ENCODE peak calls at places on chromosomes 4 and X, in five cellular contexts. One of them, this sample, is unnamed.

GRCh38 chrX:38896724-38897298 is 95.6 kb downstream of the MID1IP1 start:
- DNase-seq in kidney tubule cell: no peak
- DNase-seq in GM12864: no peak
- DNase-seq in naive B cell: no peak
- DNase-seq in GM06990: no peak
- DNase-seq in this sample: no peak

GRCh38 chr4:15034071-15034764 is 31.9 kb downstream of the CPEB2 start:
- DNase-seq in GM12864: no peak
- DNase-seq in naive B cell: no peak
- DNase-seq in kidney tubule cell: peak
- DNase-seq in GM06990: no peak
- DNase-seq in this sample: no peak

GRCh38 chr4:177023951-177024350 is 231.2 kb upstream of the VEGFC start:
- DNase-seq in GM12864: no peak
- DNase-seq in kidney tubule cell: no peak
- DNase-seq in naive B cell: no peak
- DNase-seq in GM06990: no peak
- DNase-seq in this sample: no peak

GRCh38 chr4:42280327-42281095 is 116.8 kb upstream of the SHISA3 start:
- DNase-seq in GM12864: no peak
- DNase-seq in kidney tubule cell: peak
- DNase-seq in GM06990: no peak
- DNase-seq in naive B cell: peak
- DNase-seq in this sample: no peak

GRCh38 chrX:31506360-31506759 is 434.5 kb upstream of the FTHL17 start:
- DNase-seq in naive B cell: no peak
- DNase-seq in GM06990: no peak
- DNase-seq in kidney tubule cell: no peak
- DNase-seq in GM12864: no peak
- DNase-seq in this sample: no peak

GRCh38 chr4:107243141-107243779 is 207.1 kb upstream of the DKK2 start:
- DNase-seq in kidney tubule cell: no peak
- DNase-seq in GM12864: no peak
- DNase-seq in GM06990: no peak
- DNase-seq in naive B cell: no peak
- DNase-seq in this sample: no peak

GRCh38 chr4:165476214-165477098 is 97.6 kb downstream of the CPE start:
- DNase-seq in kidney tubule cell: peak
- DNase-seq in GM12864: no peak
- DNase-seq in naive B cell: no peak
- DNase-seq in GM06990: no peak
- DNase-seq in this sample: no peak

GRCh38 chrX:130738638-130739195 is 164.3 kb downstream of the ENOX2 start:
- DNase-seq in kidney tubule cell: no peak
- DNase-seq in GM06990: no peak
- DNase-seq in GM12864: no peak
- DNase-seq in naive B cell: no peak
- DNase-seq in this sample: no peak

GRCh38 chr4:43337707-43338106 is 445.2 kb downstream of the GRXCR1 start:
- DNase-seq in naive B cell: no peak
- DNase-seq in GM12864: no peak
- DNase-seq in GM06990: no peak
- DNase-seq in kidney tubule cell: peak
- DNase-seq in this sample: no peak

GRCh38 chrX:123846598-123847038 is 13.2 kb upstream of the XIAP start:
- DNase-seq in GM06990: no peak
- DNase-seq in naive B cell: no peak
- DNase-seq in GM12864: no peak
- DNase-seq in kidney tubule cell: peak
- DNase-seq in this sample: no peak

GRCh38 chr4:150385606-150386005 is 196.3 kb upstream of the MAB21L2 start:
- DNase-seq in kidney tubule cell: peak
- DNase-seq in GM06990: no peak
- DNase-seq in GM12864: no peak
- DNase-seq in naive B cell: no peak
- DNase-seq in this sample: no peak

GRCh38 chr4:107988763-107989035 is 990 bp upstream of the HADH start:
- DNase-seq in GM12864: no peak
- DNase-seq in kidney tubule cell: no peak
- DNase-seq in GM06990: no peak
- DNase-seq in naive B cell: no peak
- DNase-seq in this sample: no peak

GRCh38 chrX:9231491-9231890 is 197.6 kb upstream of the FAM9B start:
- DNase-seq in naive B cell: no peak
- DNase-seq in GM06990: no peak
- DNase-seq in GM12864: no peak
- DNase-seq in kidney tubule cell: peak
- DNase-seq in this sample: no peak

GRCh38 chr4:34943719-34944386 is 1300.5 kb downstream of the ARAP2 start:
- DNase-seq in naive B cell: no peak
- DNase-seq in GM12864: no peak
- DNase-seq in GM06990: no peak
- DNase-seq in kidney tubule cell: no peak
- DNase-seq in this sample: no peak

GRCh38 chrX:24260827-24261550 is 52.9 kb downstream of the SUPT20HL2 start:
- DNase-seq in kidney tubule cell: peak
- DNase-seq in GM06990: no peak
- DNase-seq in naive B cell: no peak
- DNase-seq in GM12864: no peak
- DNase-seq in this sample: no peak